ENCODE peak calls at places on chromosomes 4 and X, in five cellular contexts. One of them, this sample, is unnamed.

GRCh38 chr4:167956676-167957075 is 135.7 kb upstream of the ANXA10 start:
- DNase-seq in tibial nerve: no peak
- DNase-seq in upper lobe of left lung: no peak
- DNase-seq in sigmoid colon: no peak
- DNase-seq in ovary: no peak
- DNase-seq in this sample: no peak

GRCh38 chr4:145694929-145695328 is 15.0 kb downstream of the C4orf51 start:
- DNase-seq in tibial nerve: no peak
- DNase-seq in upper lobe of left lung: no peak
- DNase-seq in sigmoid colon: no peak
- DNase-seq in ovary: no peak
- DNase-seq in this sample: no peak

GRCh38 chr4:76930721-76931481 is 18.7 kb upstream of the SEPTIN11 start:
- DNase-seq in tibial nerve: no peak
- DNase-seq in upper lobe of left lung: no peak
- DNase-seq in sigmoid colon: no peak
- DNase-seq in ovary: no peak
- DNase-seq in this sample: no peak

GRCh38 chrX:86604620-86605019 is 456.4 kb downstream of the DACH2 start:
- DNase-seq in tibial nerve: no peak
- DNase-seq in upper lobe of left lung: no peak
- DNase-seq in sigmoid colon: no peak
- DNase-seq in ovary: no peak
- DNase-seq in this sample: no peak

GRCh38 chr4:180960758-180961401 is 1282.3 kb upstream of the TENM3 start:
- DNase-seq in tibial nerve: no peak
- DNase-seq in upper lobe of left lung: no peak
- DNase-seq in sigmoid colon: no peak
- DNase-seq in ovary: no peak
- DNase-seq in this sample: no peak

GRCh38 chr4:76198411-76199237 is 15.0 kb downstream of the SCARB2 start:
- DNase-seq in tibial nerve: peak; percentile 48
- DNase-seq in upper lobe of left lung: no peak
- DNase-seq in sigmoid colon: peak; percentile 94
- DNase-seq in ovary: peak; percentile 67
- DNase-seq in this sample: peak; percentile 92

GRCh38 chr4:87030606-87031441 is 96.0 kb downstream of the AFF1 start:
- DNase-seq in tibial nerve: no peak
- DNase-seq in upper lobe of left lung: no peak
- DNase-seq in sigmoid colon: no peak
- DNase-seq in ovary: no peak
- DNase-seq in this sample: peak; percentile 79

GRCh38 chrX:67044029-67044653 is 405.3 kb upstream of the EDA2R start:
- DNase-seq in tibial nerve: no peak
- DNase-seq in upper lobe of left lung: no peak
- DNase-seq in sigmoid colon: no peak
- DNase-seq in ovary: no peak
- DNase-seq in this sample: no peak

GRCh38 chr4:5770051-5770450 is 59.0 kb downstream of the EVC start:
- DNase-seq in tibial nerve: no peak
- DNase-seq in upper lobe of left lung: no peak
- DNase-seq in sigmoid colon: peak; percentile 41
- DNase-seq in ovary: no peak
- DNase-seq in this sample: no peak

GRCh38 chr4:126446917-126447316 is 1132.2 kb downstream of the FAT4 start:
- DNase-seq in tibial nerve: no peak
- DNase-seq in upper lobe of left lung: no peak
- DNase-seq in sigmoid colon: no peak
- DNase-seq in ovary: no peak
- DNase-seq in this sample: no peak

GRCh38 chr4:151917145-151917775 is 156.5 kb upstream of the GATB start:
- DNase-seq in tibial nerve: no peak
- DNase-seq in upper lobe of left lung: no peak
- DNase-seq in sigmoid colon: no peak
- DNase-seq in ovary: no peak
- DNase-seq in this sample: no peak

GRCh38 chrX:68508799-68509198 is 9.9 kb downstream of the YIPF6 start:
- DNase-seq in tibial nerve: no peak
- DNase-seq in upper lobe of left lung: no peak
- DNase-seq in sigmoid colon: no peak
- DNase-seq in ovary: no peak
- DNase-seq in this sample: no peak

GRCh38 chr4:7879127-7879526 is 60.5 kb downstream of the AFAP1 start:
- DNase-seq in tibial nerve: no peak
- DNase-seq in upper lobe of left lung: no peak
- DNase-seq in sigmoid colon: peak; percentile 30
- DNase-seq in ovary: no peak
- DNase-seq in this sample: no peak
- H3K27ac ChIP-seq in tibial nerve: no peak overlapping the region
- H3K27ac ChIP-seq in upper lobe of left lung: no peak overlapping the region
- H3K27ac ChIP-seq in sigmoid colon: peak overlapping the region; percentile 54
- H3K27ac ChIP-seq in ovary: no peak overlapping the region
- H3K27ac ChIP-seq in this sample: peak overlapping the region; percentile 89

GRCh38 chr4:6909113-6909969 is at the start of gene TBC1D14:
- DNase-seq in tibial nerve: peak; percentile 76
- DNase-seq in upper lobe of left lung: peak; percentile 97
- DNase-seq in sigmoid colon: peak; percentile 95
- DNase-seq in ovary: peak; percentile 90
- DNase-seq in this sample: peak; percentile 97
- TF ChIP-seq EP300 in tibial nerve: peak; percentile 71
- TF ChIP-seq EP300 in upper lobe of left lung: no peak
- TF ChIP-seq EP300 in sigmoid colon: no peak
- TF ChIP-seq EP300 in ovary: no peak
- TF ChIP-seq EP300 in this sample: no peak

GRCh38 chrX:34879876-34880275 is 62.7 kb upstream of the FAM47B start:
- DNase-seq in tibial nerve: no peak
- DNase-seq in upper lobe of left lung: no peak
- DNase-seq in sigmoid colon: no peak
- DNase-seq in ovary: no peak
- DNase-seq in this sample: no peak

GRCh38 chrX:34877451-34877850 is 65.1 kb upstream of the FAM47B start:
- DNase-seq in tibial nerve: no peak
- DNase-seq in upper lobe of left lung: no peak
- DNase-seq in sigmoid colon: no peak
- DNase-seq in ovary: no peak
- DNase-seq in this sample: no peak

GRCh38 chrX:34880656-34881055 is 61.9 kb upstream of the FAM47B start:
- DNase-seq in tibial nerve: no peak
- DNase-seq in upper lobe of left lung: no peak
- DNase-seq in sigmoid colon: no peak
- DNase-seq in ovary: no peak
- DNase-seq in this sample: no peak

GRCh38 chrX:34881671-34882070 is 60.9 kb upstream of the FAM47B start:
- DNase-seq in tibial nerve: no peak
- DNase-seq in upper lobe of left lung: no peak
- DNase-seq in sigmoid colon: no peak
- DNase-seq in ovary: no peak
- DNase-seq in this sample: no peak

GRCh38 chrX:34879361-34879760 is 63.2 kb upstream of the FAM47B start:
- DNase-seq in tibial nerve: no peak
- DNase-seq in upper lobe of left lung: no peak
- DNase-seq in sigmoid colon: no peak
- DNase-seq in ovary: no peak
- DNase-seq in this sample: no peak
- H3K36me3 ChIP-seq in tibial nerve: no peaks in the 10 kb centered on the region
- H3K36me3 ChIP-seq in upper lobe of left lung: no peaks in the 10 kb centered on the region
- H3K36me3 ChIP-seq in sigmoid colon: no peaks in the 10 kb centered on the region
- H3K36me3 ChIP-seq in ovary: no peaks in the 10 kb centered on the region
- H3K36me3 ChIP-seq in this sample: no peaks in the 10 kb centered on the region

DNA sequence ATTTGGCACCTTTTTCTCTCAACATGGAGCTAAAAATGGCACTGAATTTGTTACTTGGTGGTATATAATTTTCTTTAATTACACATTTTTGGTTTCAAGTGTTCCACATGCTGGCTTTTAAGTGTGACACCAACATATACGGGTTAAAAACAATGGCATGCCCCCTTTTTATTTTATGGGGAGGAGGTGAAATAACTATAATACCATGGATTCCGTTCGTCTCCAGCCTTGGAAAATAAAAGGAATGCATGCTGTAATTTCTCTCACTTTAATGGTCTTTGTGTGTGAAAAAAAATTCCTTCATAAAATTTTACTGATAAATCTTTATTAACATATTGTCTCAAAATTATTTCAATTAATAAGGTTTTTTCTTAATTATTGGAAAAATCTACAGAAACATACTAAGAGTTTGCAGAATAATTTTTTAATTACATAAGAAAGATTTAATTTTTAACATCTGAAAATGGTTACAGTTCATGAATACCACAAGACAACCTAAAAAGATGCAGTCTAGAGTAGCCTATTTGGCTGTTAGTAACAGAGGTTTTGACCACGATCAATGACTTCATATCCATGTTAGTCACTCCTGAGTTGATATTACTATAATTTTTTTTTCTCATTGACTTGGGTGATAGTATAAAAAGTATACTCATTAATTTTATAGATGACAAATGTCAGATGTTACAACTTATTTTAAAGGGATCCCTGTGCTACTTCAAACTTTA is 272.7 kb downstream of the DCTD start:
- DNase-seq in tibial nerve: no peak
- DNase-seq in upper lobe of left lung: no peak
- DNase-seq in sigmoid colon: no peak
- DNase-seq in ovary: no peak
- DNase-seq in this sample: no peak
- H3K27ac ChIP-seq in tibial nerve: no peak overlapping the region
- H3K27ac ChIP-seq in upper lobe of left lung: no peak overlapping the region
- H3K27ac ChIP-seq in sigmoid colon: no peak overlapping the region
- H3K27ac ChIP-seq in ovary: no peak overlapping the region
- H3K27ac ChIP-seq in this sample: no peak overlapping the region

DNA sequence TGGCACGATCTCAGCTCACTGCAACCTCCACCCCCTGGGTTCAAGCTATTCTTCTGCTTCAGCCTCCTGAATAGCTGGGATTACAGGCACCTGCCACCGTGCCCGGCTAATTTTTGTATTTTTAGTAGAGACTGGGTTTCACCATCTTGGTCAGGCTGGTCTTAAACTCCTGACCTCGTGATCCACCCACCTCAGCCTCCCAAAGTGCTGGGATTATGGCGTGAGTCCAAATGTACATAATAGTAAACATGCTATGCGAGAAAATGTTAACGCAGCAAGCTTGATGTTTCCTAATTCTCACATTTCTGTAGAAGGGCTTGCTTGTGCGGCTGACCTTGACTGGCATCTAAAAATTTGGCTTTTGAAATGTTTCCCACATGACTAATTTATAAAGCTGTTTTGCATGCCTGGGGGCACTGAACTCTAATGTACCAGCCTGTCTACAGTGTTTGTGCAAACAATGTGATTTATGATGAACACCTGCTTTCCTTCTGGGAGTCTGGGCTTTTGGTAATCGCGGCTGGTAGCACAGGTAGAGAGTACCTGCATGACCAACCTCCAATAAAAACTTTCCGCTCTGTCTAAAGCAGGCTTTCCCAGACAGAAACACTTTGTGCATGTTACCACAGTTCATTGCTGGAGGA is 216.8 kb downstream of the IL15 start:
- DNase-seq in tibial nerve: no peak
- DNase-seq in upper lobe of left lung: no peak
- DNase-seq in sigmoid colon: no peak
- DNase-seq in ovary: no peak
- DNase-seq in this sample: no peak
- TF ChIP-seq EP300 in tibial nerve: no peak
- TF ChIP-seq EP300 in upper lobe of left lung: no peak
- TF ChIP-seq EP300 in sigmoid colon: no peak
- TF ChIP-seq EP300 in ovary: no peak
- TF ChIP-seq EP300 in this sample: no peak

GRCh38 chr4:14560577-14560976 is 441.7 kb upstream of the CPEB2 start:
- DNase-seq in tibial nerve: no peak
- DNase-seq in upper lobe of left lung: no peak
- DNase-seq in sigmoid colon: no peak
- DNase-seq in ovary: no peak
- DNase-seq in this sample: no peak
- H3K36me3 ChIP-seq in tibial nerve: no peaks in the 10 kb centered on the region
- H3K36me3 ChIP-seq in upper lobe of left lung: no peaks in the 10 kb centered on the region
- H3K36me3 ChIP-seq in sigmoid colon: no peaks in the 10 kb centered on the region
- H3K36me3 ChIP-seq in ovary: no peaks in the 10 kb centered on the region
- H3K36me3 ChIP-seq in this sample: no peaks in the 10 kb centered on the region

GRCh38 chr4:2813446-2814405 is 20.8 kb downstream of the SH3BP2 start:
- DNase-seq in tibial nerve: no peak
- DNase-seq in upper lobe of left lung: peak; percentile 46
- DNase-seq in sigmoid colon: no peak
- DNase-seq in ovary: no peak
- DNase-seq in this sample: no peak
- H3K27ac ChIP-seq in tibial nerve: peak overlapping the region; percentile 82
- H3K27ac ChIP-seq in upper lobe of left lung: peak overlapping the region; percentile 88
- H3K27ac ChIP-seq in sigmoid colon: no peak overlapping the region
- H3K27ac ChIP-seq in ovary: no peak overlapping the region
- H3K27ac ChIP-seq in this sample: peak overlapping the region; percentile 78

GRCh38 chr4:2696423-2696822 is 59.7 kb downstream of the TNIP2 start:
- DNase-seq in tibial nerve: no peak
- DNase-seq in upper lobe of left lung: no peak
- DNase-seq in sigmoid colon: no peak
- DNase-seq in ovary: no peak
- DNase-seq in this sample: no peak
- TF ChIP-seq EP300 in tibial nerve: no peak
- TF ChIP-seq EP300 in upper lobe of left lung: no peak
- TF ChIP-seq EP300 in sigmoid colon: no peak
- TF ChIP-seq EP300 in ovary: no peak
- TF ChIP-seq EP300 in this sample: no peak

DNA sequence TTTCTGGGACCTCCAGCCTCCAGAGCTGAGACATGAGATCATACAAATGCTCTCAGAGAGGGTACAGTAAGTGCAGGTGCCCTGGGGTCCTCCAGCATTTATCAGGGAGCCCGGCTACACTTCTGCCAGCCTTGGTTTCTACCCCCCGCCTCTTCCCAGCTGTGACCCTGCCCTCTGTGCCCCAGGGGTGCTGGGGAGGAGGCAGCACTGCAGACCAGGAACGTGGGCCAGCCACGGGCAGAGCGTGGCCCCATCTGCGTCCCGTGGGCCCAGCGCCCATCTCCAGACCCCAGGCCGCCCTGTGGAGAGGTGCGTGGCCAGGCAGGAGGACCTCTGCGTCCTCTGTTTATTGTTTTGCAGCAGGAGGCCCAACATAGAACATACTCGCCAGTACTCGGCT is 6.1 kb downstream of the SLC25A6 start:
- DNase-seq in tibial nerve: no peak
- DNase-seq in upper lobe of left lung: peak; percentile 68
- DNase-seq in sigmoid colon: no peak
- DNase-seq in ovary: no peak
- DNase-seq in this sample: no peak
- H3K36me3 ChIP-seq in tibial nerve: no peaks in the 10 kb centered on the region
- H3K36me3 ChIP-seq in upper lobe of left lung: peaks cover 45% of the 10 kb centered on the region
- H3K36me3 ChIP-seq in sigmoid colon: peaks cover 67% of the 10 kb centered on the region
- H3K36me3 ChIP-seq in ovary: no peaks in the 10 kb centered on the region
- H3K36me3 ChIP-seq in this sample: peaks cover 75% of the 10 kb centered on the region

GRCh38 chrX:154373340-154374306 is 811 bp downstream of the FLNA start:
- DNase-seq in tibial nerve: peak; percentile 53
- DNase-seq in upper lobe of left lung: no peak
- DNase-seq in sigmoid colon: no peak
- DNase-seq in ovary: peak; percentile 63
- DNase-seq in this sample: no peak

GRCh38 chrX:154371771-154372300 is 2.6 kb downstream of the FLNA start:
- DNase-seq in tibial nerve: no peak
- DNase-seq in upper lobe of left lung: peak; percentile 88
- DNase-seq in sigmoid colon: no peak
- DNase-seq in ovary: peak; percentile 66
- DNase-seq in this sample: no peak

GRCh38 chrX:154370882-154371770 is 3.3 kb downstream of the FLNA start:
- DNase-seq in tibial nerve: peak; percentile 92
- DNase-seq in upper lobe of left lung: peak; percentile 96
- DNase-seq in sigmoid colon: peak; percentile 97
- DNase-seq in ovary: peak; percentile 94
- DNase-seq in this sample: peak; percentile 97

GRCh38 chrX:154374361-154375155 is at the start of gene FLNA:
- DNase-seq in tibial nerve: no peak
- DNase-seq in upper lobe of left lung: peak; percentile 91
- DNase-seq in sigmoid colon: peak; percentile 89
- DNase-seq in ovary: peak; percentile 62
- DNase-seq in this sample: no peak

GRCh38 chrX:154372612-154373022 is 1.8 kb downstream of the FLNA start:
- DNase-seq in tibial nerve: no peak
- DNase-seq in upper lobe of left lung: no peak
- DNase-seq in sigmoid colon: no peak
- DNase-seq in ovary: no peak
- DNase-seq in this sample: no peak
- H3K27ac ChIP-seq in tibial nerve: peak overlapping the region; percentile 80
- H3K27ac ChIP-seq in upper lobe of left lung: peak overlapping the region; percentile 89
- H3K27ac ChIP-seq in sigmoid colon: peak overlapping the region; percentile 98
- H3K27ac ChIP-seq in ovary: no peak overlapping the region
- H3K27ac ChIP-seq in this sample: peak overlapping the region; percentile 97

This sample was measured in esophagus muscularis mucosa.